ENCODE peak calls at places on chromosome 6, in nine cellular contexts. B is cardiac muscle cell, F is GM13977, D is esophagus squamous epithelium, C is lower leg skin, A is bronchial epithelial cell, U is fibroblast of the aortic adventitia, X is GM20000, O is mesothelial cell of epicardium. N is an unnamed sample.

GRCh38 chr6:1827984-1828793 is 218.5 kb downstream of the FOXC1 start:
- DNase-seq in B (no peak), F (no peak), D (no peak), C (no peak), A (no peak), U (no peak), X (no peak), O (no peak), N (no peak)

GRCh38 chr6:137767931-137768690 is 98.9 kb upstream of the TNFAIP3 start:
- DNase-seq in B (peak), F (peak), D (no peak), C (no peak), A (peak), U (peak), X (peak), O (no peak), N (no peak)

GRCh38 chr6:11366183-11366933 is 133.9 kb upstream of the NEDD9 start:
- DNase-seq in B (no peak), F (peak), D (no peak), C (no peak), A (no peak), U (no peak), X (peak), O (no peak), N (peak)

GRCh38 chr6:53752856-53753255 is 41.9 kb upstream of the LRRC1 start:
- DNase-seq in B (peak), F (no peak), D (no peak), C (no peak), A (peak), U (peak), X (no peak), O (no peak), N (no peak)

GRCh38 chr6:51568771-51569170 is 518.6 kb downstream of the PKHD1 start:
- DNase-seq in B (no peak), F (no peak), D (no peak), C (no peak), A (peak), U (no peak), X (no peak), O (no peak), N (no peak)

GRCh38 chr6:39228992-39229767 is at the start of gene KCNK5:
- DNase-seq in B (peak), F (peak), D (peak), C (peak), A (peak), U (peak), X (peak), O (peak), N (peak)

GRCh38 chr6:835476-836160 is 142.7 kb upstream of the EXOC2 start:
- DNase-seq in B (no peak), F (no peak), D (no peak), C (no peak), A (peak), U (no peak), X (no peak), O (no peak), N (no peak)

GRCh38 chr6:148265058-148265457 is 77.6 kb upstream of the SASH1 start:
- DNase-seq in B (no peak), F (no peak), D (no peak), C (no peak), A (peak), U (no peak), X (no peak), O (no peak), N (no peak)

GRCh38 chr6:31401403-31401802 is 2.0 kb upstream of the MICA start:
- DNase-seq in B (peak), F (no peak), D (no peak), C (peak), A (peak), U (peak), X (no peak), O (no peak), N (no peak)

GRCh38 chr6:9504191-9504590 is 910.7 kb downstream of the TFAP2A start:
- DNase-seq in B (no peak), F (no peak), D (no peak), C (no peak), A (no peak), U (no peak), X (no peak), O (no peak), N (no peak)

GRCh38 chr6:674956-675355 is 18.0 kb downstream of the EXOC2 start:
- DNase-seq in B (peak), F (no peak), D (no peak), C (no peak), A (no peak), U (no peak), X (no peak), O (no peak), N (no peak)

GRCh38 chr6:3876131-3876530 is 27.0 kb downstream of the FAM50B start:
- DNase-seq in B (peak), F (no peak), D (no peak), C (peak), A (no peak), U (peak), X (no peak), O (no peak), N (no peak)

GRCh38 chr6:10221186-10221585 is 193.7 kb downstream of the TFAP2A start:
- DNase-seq in B (no peak), F (no peak), D (no peak), C (no peak), A (no peak), U (no peak), X (no peak), O (no peak), N (no peak)

GRCh38 chr6:71404967-71405278 is 116.3 kb downstream of the OGFRL1 start:
- DNase-seq in B (no peak), F (no peak), D (no peak), C (no peak), A (no peak), U (no peak), X (no peak), O (no peak), N (no peak)

GRCh38 chr6:16752206-16752867 is 8.9 kb downstream of the ATXN1 start:
- DNase-seq in B (peak), F (no peak), D (no peak), C (no peak), A (peak), U (peak), X (no peak), O (no peak), N (no peak)

GRCh38 chr6:158808918-158809678 is 10.1 kb downstream of the EZR start:
- DNase-seq in B (no peak), F (no peak), D (no peak), C (no peak), A (no peak), U (peak), X (peak), O (no peak), N (no peak)

GRCh38 chr6:153043719-153044118 is 41.2 kb upstream of the MTRF1L start:
- DNase-seq in B (no peak), F (no peak), D (no peak), C (no peak), A (peak), U (no peak), X (no peak), O (no peak), N (no peak)

GRCh38 chr6:158322724-158323560 is 10.7 kb downstream of the TULP4 start:
- DNase-seq in B (peak), F (peak), D (no peak), C (no peak), A (peak), U (peak), X (peak), O (no peak), N (no peak)

GRCh38 chr6:107679457-107679856 is 144.7 kb downstream of the SCML4 start:
- DNase-seq in B (peak), F (no peak), D (no peak), C (no peak), A (no peak), U (peak), X (no peak), O (no peak), N (no peak)

GRCh38 chr6:31125586-31126363 is 5.5 kb upstream of the CDSN start:
- DNase-seq in B (peak), F (no peak), D (no peak), C (no peak), A (peak), U (peak), X (no peak), O (no peak), N (no peak)

GRCh38 chr6:45595010-45595851 is 217.5 kb upstream of the SUPT3H start:
- DNase-seq in B (no peak), F (no peak), D (no peak), C (no peak), A (no peak), U (no peak), X (no peak), O (no peak), N (no peak)

GRCh38 chr6:130070747-130071146 is 52.4 kb downstream of the L3MBTL3 start:
- DNase-seq in B (no peak), F (no peak), D (no peak), C (no peak), A (no peak), U (no peak), X (no peak), O (no peak), N (no peak)

GRCh38 chr6:130075879-130076278 is 57.5 kb downstream of the L3MBTL3 start:
- DNase-seq in B (no peak), F (no peak), D (no peak), C (no peak), A (no peak), U (peak), X (no peak), O (no peak), N (no peak)

DNA sequence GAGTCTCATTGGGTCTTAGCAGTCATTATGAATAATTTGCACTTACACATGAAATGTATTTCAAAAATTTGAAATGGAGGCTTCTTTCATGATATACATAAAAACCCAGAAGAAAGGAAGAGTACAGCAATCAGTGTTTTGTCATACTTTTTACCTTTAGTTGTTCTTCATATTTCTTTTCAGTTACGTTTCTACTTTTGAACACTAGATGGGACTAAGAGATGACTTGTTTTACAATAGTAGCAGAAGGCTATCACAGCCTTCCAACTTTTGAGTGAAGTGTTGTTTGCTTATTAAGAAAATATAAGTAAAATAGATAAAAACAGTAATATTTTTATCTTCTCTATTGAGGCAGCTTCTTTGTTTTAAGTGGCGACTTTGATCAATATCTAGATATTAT is 58.1 kb downstream of the L3MBTL3 start:
- DNase-seq in B (no peak), F (no peak), D (no peak), C (no peak), A (peak), U (peak), X (no peak), O (no peak), N (no peak)
- TF ChIP-seq CTCF in B (no peak), F (peak), D (no peak), C (no peak), A (no peak), U (peak), X (peak), O (no peak), N (peak)

GRCh38 chr6:121612916-121613315 is 177.5 kb downstream of the GJA1 start:
- DNase-seq in B (no peak), F (no peak), D (no peak), C (no peak), A (no peak), U (no peak), X (no peak), O (no peak), N (no peak)
- TF ChIP-seq CTCF in B (no peak), F (no peak), D (no peak), C (no peak), A (no peak), U (no peak), X (no peak), O (no peak), N (no peak)

GRCh38 chr6:109455502-109456282 is at the start of gene MICAL1:
- DNase-seq in B (peak), F (peak), D (peak), C (peak), A (peak), U (peak), X (peak), O (no peak), N (peak)
- TF ChIP-seq CTCF in B (peak), F (peak), D (peak), C (no peak), A (peak), U (peak), X (no peak), O (no peak), N (peak)

GRCh38 chr6:44468835-44469234 is 81.3 kb downstream of the CDC5L start:
- DNase-seq in B (no peak), F (no peak), D (no peak), C (no peak), A (no peak), U (no peak), X (no peak), O (no peak), N (no peak)

GRCh38 chr6:44471271-44471981 is 83.9 kb downstream of the CDC5L start:
- DNase-seq in B (no peak), F (no peak), D (no peak), C (no peak), A (no peak), U (no peak), X (no peak), O (no peak), N (no peak)

GRCh38 chr6:44472250-44472945 is 84.9 kb downstream of the CDC5L start:
- DNase-seq in B (no peak), F (no peak), D (no peak), C (no peak), A (no peak), U (no peak), X (no peak), O (no peak), N (no peak)

GRCh38 chr6:44470746-44471145 is 83.2 kb downstream of the CDC5L start:
- DNase-seq in B (no peak), F (no peak), D (no peak), C (no peak), A (no peak), U (no peak), X (no peak), O (no peak), N (no peak)

GRCh38 chr6:44470106-44470446 is 82.6 kb downstream of the CDC5L start:
- DNase-seq in B (no peak), F (no peak), D (no peak), C (no peak), A (peak), U (no peak), X (no peak), O (no peak), N (no peak)
- TF ChIP-seq CTCF in B (no peak), F (no peak), D (no peak), C (no peak), A (no peak), U (no peak), X (no peak), O (no peak), N (no peak)

GRCh38 chr6:90941885-90942284 is 355.0 kb upstream of the MAP3K7 start:
- DNase-seq in B (no peak), F (no peak), D (no peak), C (no peak), A (no peak), U (no peak), X (no peak), O (no peak), N (no peak)

GRCh38 chr6:90939906-90940305 is 353.0 kb upstream of the MAP3K7 start:
- DNase-seq in B (no peak), F (no peak), D (no peak), C (no peak), A (no peak), U (no peak), X (no peak), O (no peak), N (no peak)

GRCh38 chr6:90936286-90936685 is 349.4 kb upstream of the MAP3K7 start:
- DNase-seq in B (no peak), F (no peak), D (no peak), C (no peak), A (no peak), U (no peak), X (no peak), O (no peak), N (no peak)

GRCh38 chr6:90938116-90938515 is 351.2 kb upstream of the MAP3K7 start:
- DNase-seq in B (no peak), F (no peak), D (no peak), C (no peak), A (peak), U (no peak), X (no peak), O (no peak), N (no peak)

DNA sequence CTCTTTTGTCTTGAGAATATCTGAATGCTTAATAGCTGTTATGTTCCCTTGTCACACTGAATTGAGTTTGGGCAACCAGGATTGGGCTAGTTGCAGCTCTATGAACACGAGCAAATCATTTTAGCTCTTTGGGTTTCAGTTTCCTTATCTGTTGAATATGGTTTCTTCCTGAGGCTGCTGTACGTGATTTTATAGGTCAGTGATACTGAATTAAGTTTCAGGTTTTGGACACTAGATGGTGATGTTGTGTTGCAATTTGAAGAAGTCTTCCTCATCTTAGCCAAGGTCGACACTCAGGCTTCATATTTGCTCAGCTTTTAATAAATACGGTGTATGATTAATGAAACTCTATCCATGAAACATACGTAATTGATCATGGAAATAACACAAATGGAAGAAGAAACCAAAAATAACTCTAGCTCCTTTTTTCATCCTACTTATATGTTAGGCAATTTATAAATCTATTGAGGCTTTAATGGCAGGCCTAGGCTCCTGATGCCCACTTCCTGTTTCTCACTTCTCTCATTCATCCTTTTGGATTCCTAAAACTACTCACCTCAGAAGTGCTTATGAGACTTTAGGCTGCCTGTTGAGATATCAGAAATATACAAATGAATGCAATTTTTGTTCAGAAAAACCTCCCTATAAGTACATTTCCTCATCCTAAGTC is 354.1 kb upstream of the MAP3K7 start:
- DNase-seq in B (peak), F (peak), D (no peak), C (no peak), A (peak), U (peak), X (peak), O (no peak), N (no peak)
- TF ChIP-seq CTCF in B (peak), F (peak), D (peak), C (no peak), A (peak), U (peak), X (peak), O (peak), N (peak)

GRCh38 chr6:67506352-67506751 is 1128.7 kb upstream of the ADGRB3 start:
- DNase-seq in B (no peak), F (no peak), D (no peak), C (no peak), A (no peak), U (no peak), X (no peak), O (no peak), N (no peak)
- TF ChIP-seq CTCF in B (no peak), F (no peak), D (no peak), C (no peak), A (no peak), U (no peak), X (no peak), O (no peak), N (no peak)

GRCh38 chr6:55528624-55529023 is 50.4 kb downstream of the HMGCLL1 start:
- DNase-seq in B (peak), F (peak), D (no peak), C (no peak), A (peak), U (peak), X (peak), O (no peak), N (no peak)
- TF ChIP-seq CTCF in B (peak), F (peak), D (no peak), C (no peak), A (peak), U (peak), X (no peak), O (no peak), N (no peak)

DNA sequence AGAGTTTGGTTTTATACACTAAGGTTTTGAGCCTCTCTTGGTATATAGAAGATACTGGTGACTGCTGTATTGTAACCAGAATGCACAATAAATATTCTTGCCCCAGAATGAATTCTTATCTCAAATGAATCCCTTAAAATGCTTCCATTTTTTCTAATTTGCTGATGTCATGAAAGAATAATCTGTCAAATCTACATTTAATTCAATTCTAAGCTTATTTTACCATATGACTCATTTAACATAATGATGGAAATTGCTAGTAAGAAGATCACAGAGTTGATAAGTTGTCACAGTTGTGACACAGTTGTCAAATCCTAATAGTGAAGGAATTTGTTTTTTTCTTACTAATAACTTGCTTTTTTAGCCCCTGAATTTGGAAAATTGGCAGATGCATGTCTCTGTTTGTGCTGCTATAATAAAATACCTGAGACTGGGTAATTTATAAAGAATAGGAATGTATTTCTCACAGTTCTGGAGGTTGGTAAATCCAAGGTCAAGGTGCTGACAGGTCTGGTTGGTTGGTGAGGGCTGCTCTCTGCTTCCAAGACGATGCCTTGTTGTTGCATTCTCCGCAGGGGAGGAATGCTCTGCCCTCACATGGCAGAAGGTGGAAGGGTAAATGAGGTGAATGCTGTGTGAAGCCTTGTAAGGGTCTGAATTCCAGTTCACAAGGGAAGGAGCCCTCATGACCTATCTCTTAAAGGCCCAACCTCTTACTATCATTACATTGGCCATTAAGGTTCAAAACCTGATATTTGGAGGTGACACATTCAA is 4.7 kb downstream of the ECT2L start:
- DNase-seq in B (no peak), F (no peak), D (no peak), C (no peak), A (no peak), U (no peak), X (no peak), O (no peak), N (no peak)
- TF ChIP-seq CTCF in B (no peak), F (no peak), D (no peak), C (no peak), A (no peak), U (no peak), X (no peak), O (no peak), N (no peak)

GRCh38 chr6:42010909-42011308 is 39.4 kb upstream of the TAF8 start:
- DNase-seq in B (no peak), F (no peak), D (no peak), C (no peak), A (no peak), U (no peak), X (no peak), O (no peak), N (no peak)

GRCh38 chr6:42009844-42010184 is 40.5 kb upstream of the TAF8 start:
- DNase-seq in B (no peak), F (no peak), D (no peak), C (no peak), A (no peak), U (no peak), X (no peak), O (no peak), N (no peak)

GRCh38 chr6:42012501-42013133 is 37.7 kb upstream of the TAF8 start:
- DNase-seq in B (no peak), F (no peak), D (no peak), C (no peak), A (no peak), U (no peak), X (no peak), O (no peak), N (no peak)

GRCh38 chr6:42007753-42008528 is 42.4 kb upstream of the TAF8 start:
- DNase-seq in B (no peak), F (no peak), D (no peak), C (no peak), A (no peak), U (no peak), X (no peak), O (no peak), N (no peak)

GRCh38 chr6:42010185-42010872 is 40.0 kb upstream of the TAF8 start:
- DNase-seq in B (peak), F (no peak), D (no peak), C (no peak), A (peak), U (no peak), X (no peak), O (no peak), N (no peak)
- TF ChIP-seq CTCF in B (no peak), F (no peak), D (no peak), C (no peak), A (no peak), U (no peak), X (no peak), O (no peak), N (no peak)

GRCh38 chr6:169070506-169071176 is 183.0 kb downstream of the THBS2 start:
- DNase-seq in B (peak), F (no peak), D (no peak), C (peak), A (peak), U (peak), X (no peak), O (no peak), N (no peak)
- TF ChIP-seq CTCF in B (peak), F (no peak), D (no peak), C (no peak), A (no peak), U (peak), X (no peak), O (no peak), N (no peak)